ENCODE peak calls at places on chromosome 2, in six cellular contexts. Z is right cardiac atrium, T is kidney, N is gastrocnemius medialis, F is tibial nerve, L is body of pancreas. E is an unnamed sample. For H3K9me3, the result is how much of the 10 kb centered on the place peaks cover.

GRCh38 chr2:38534746-38535403 is 67.9 kb downstream of the HNRNPLL start:
- DNase-seq in L (no peak), N (no peak), T (no peak), Z (peak), F (no peak), E (no peak)

GRCh38 chr2:219252570-219252899 is 508 bp upstream of the TUBA4B start:
- DNase-seq in T (no peak), N (no peak), L (peak), F (no peak), Z (no peak), E (peak)

GRCh38 chr2:239689410-239689809 is 288.6 kb upstream of the HDAC4 start:
- DNase-seq in N (no peak), Z (no peak), F (no peak), L (no peak), T (no peak), E (no peak)

GRCh38 chr2:103387888-103388287 is 626.1 kb downstream of the TMEM182 start:
- DNase-seq in N (no peak), L (no peak), F (no peak), T (no peak), Z (no peak), E (no peak)

GRCh38 chr2:241125626-241126025 is 23.5 kb upstream of the MTERF4 start:
- DNase-seq in Z (no peak), T (peak), F (no peak), N (no peak), L (no peak), E (no peak)

GRCh38 chr2:169659314-169659713 is 34.9 kb downstream of the CFAP210 start:
- DNase-seq in F (no peak), T (no peak), N (no peak), L (no peak), Z (no peak), E (no peak)

GRCh38 chr2:181623159-181623558 is 33.7 kb downstream of the CERKL start:
- DNase-seq in T (no peak), L (no peak), F (no peak), Z (no peak), N (no peak), E (no peak)

GRCh38 chr2:48607307-48608014 is 10.2 kb upstream of the GTF2A1L start:
- DNase-seq in Z (no peak), T (no peak), F (no peak), N (no peak), L (no peak), E (no peak)

GRCh38 chr2:232537079-232537478 is 2.4 kb upstream of the CHRNG start:
- DNase-seq in L (peak), F (no peak), N (no peak), Z (peak), T (no peak), E (peak)

GRCh38 chr2:157785866-157786662 is 90.1 kb downstream of the ACVR1 start:
- DNase-seq in F (no peak), T (no peak), Z (no peak), N (no peak), L (no peak), E (peak)

GRCh38 chr2:127024769-127025356 is 82.1 kb downstream of the BIN1 start:
- DNase-seq in F (no peak), T (peak), Z (no peak), N (no peak), L (peak), E (peak)

GRCh38 chr2:881204-881918 is 69.3 kb upstream of the SNTG2 start:
- DNase-seq in N (no peak), L (no peak), F (no peak), Z (no peak), T (no peak), E (no peak)

GRCh38 chr2:64018715-64019082 is 529 bp downstream of the VPS54 start:
- DNase-seq in F (peak), T (peak), L (peak), N (peak), Z (no peak), E (peak)

GRCh38 chr2:144512421-144513272 is 7.3 kb downstream of the ZEB2 start:
- DNase-seq in Z (no peak), T (no peak), N (no peak), F (no peak), L (no peak), E (no peak)

GRCh38 chr2:225328192-225328591 is 71.3 kb upstream of the NYAP2 start:
- DNase-seq in Z (no peak), L (no peak), N (no peak), F (no peak), T (no peak), E (no peak)

GRCh38 chr2:237291138-237291792 is 122.7 kb downstream of the COL6A3 start:
- DNase-seq in F (peak), L (peak), Z (peak), N (peak), T (peak), E (no peak)

GRCh38 chr2:110104025-110104771 is 11.4 kb downstream of the MALL start:
- DNase-seq in N (no peak), F (no peak), T (no peak), Z (no peak), L (no peak), E (no peak)

GRCh38 chr2:628651-629050 is 48.6 kb downstream of the TMEM18 start:
- DNase-seq in T (no peak), Z (no peak), F (peak), L (no peak), N (no peak), E (no peak)

GRCh38 chr2:72843301-72843700 is 17.5 kb upstream of the EXOC6B start:
- DNase-seq in L (no peak), T (no peak), Z (no peak), F (no peak), N (no peak), E (no peak)

GRCh38 chr2:158043181-158043948 is 58.3 kb upstream of the UPP2 start:
- DNase-seq in F (no peak), T (no peak), N (no peak), Z (no peak), L (no peak), E (peak)

GRCh38 chr2:158211516-158211915 is 109.8 kb downstream of the UPP2 start:
- DNase-seq in F (no peak), T (no peak), Z (no peak), L (no peak), N (no peak), E (no peak)

GRCh38 chr2:240347373-240347940 is 88.0 kb upstream of the GPC1 start:
- DNase-seq in Z (no peak), F (no peak), L (no peak), T (no peak), N (no peak), E (no peak)

GRCh38 chr2:145012214-145012670 is 492.3 kb upstream of the ZEB2 start:
- DNase-seq in L (no peak), Z (peak), N (no peak), T (no peak), F (no peak), E (no peak)

GRCh38 chr2:69689466-69689865 is 45.9 kb upstream of the AAK1 start:
- DNase-seq in T (no peak), N (no peak), Z (no peak), L (no peak), F (no peak), E (no peak)

GRCh38 chr2:202098336-202098735 is 25.3 kb downstream of the KIAA2012 start:
- DNase-seq in Z (no peak), F (no peak), L (no peak), N (no peak), T (no peak), E (no peak)

GRCh38 chr2:225534697-225535096 is 135.2 kb downstream of the NYAP2 start:
- DNase-seq in Z (no peak), F (no peak), N (no peak), T (no peak), L (no peak), E (no peak)

GRCh38 chr2:63665806-63666205 is 77.0 kb downstream of the MDH1 start:
- DNase-seq in L (no peak), Z (no peak), F (no peak), T (no peak), N (no peak), E (no peak)

GRCh38 chr2:172403402-172403801 is 24.0 kb upstream of the ITGA6 start:
- DNase-seq in F (no peak), N (no peak), T (no peak), Z (no peak), L (no peak), E (no peak)

GRCh38 chr2:241386519-241386918 is 30.4 kb downstream of the FARP2 start:
- DNase-seq in N (no peak), F (no peak), L (no peak), T (no peak), Z (no peak), E (no peak)

GRCh38 chr2:71422786-71423185 is 30.6 kb upstream of the DYSF start:
- DNase-seq in L (no peak), F (no peak), N (no peak), T (no peak), Z (no peak), E (no peak)

GRCh38 chr2:151395509-151396374 is 14.0 kb upstream of the RIF1 start:
- DNase-seq in T (no peak), Z (no peak), L (no peak), N (no peak), F (no peak), E (no peak)

GRCh38 chr2:20595439-20596192 is 55.3 kb downstream of the HS1BP3 start:
- DNase-seq in T (peak), L (peak), N (peak), Z (peak), F (no peak), E (peak)

GRCh38 chr2:203718087-203718486 is 11.6 kb downstream of the CD28 start:
- DNase-seq in N (no peak), Z (no peak), T (no peak), L (no peak), F (no peak), E (no peak)

GRCh38 chr2:54348672-54349071 is 92.6 kb upstream of the TSPYL6 start:
- DNase-seq in L (no peak), N (no peak), T (no peak), Z (no peak), F (no peak), E (no peak)

GRCh38 chr2:222935688-222936298 is 75.0 kb downstream of the ACSL3 start:
- DNase-seq in N (no peak), T (no peak), F (no peak), L (no peak), Z (no peak), E (no peak)

GRCh38 chr2:158202151-158202778 is 100.6 kb downstream of the UPP2 start:
- DNase-seq in T (no peak), N (no peak), Z (no peak), L (no peak), F (no peak), E (no peak)

GRCh38 chr2:231218356-231218755 is 19.9 kb downstream of the ARMC9 start:
- DNase-seq in T (no peak), Z (no peak), L (no peak), N (no peak), F (no peak), E (no peak)

GRCh38 chr2:202491514-202491913 is 115.4 kb downstream of the BMPR2 start:
- DNase-seq in Z (no peak), F (no peak), T (no peak), L (no peak), N (no peak), E (no peak)

GRCh38 chr2:27241761-27242613 is 20.9 kb downstream of the SLC30A3 start:
- DNase-seq in F (no peak), L (no peak), N (no peak), T (no peak), Z (peak), E (no peak)

GRCh38 chr2:27240406-27240805 is 22.4 kb downstream of the SLC30A3 start:
- DNase-seq in Z (peak), T (no peak), F (no peak), L (no peak), N (no peak), E (no peak)

GRCh38 chr2:27245116-27245515 is 17.7 kb downstream of the SLC30A3 start:
- DNase-seq in T (no peak), L (no peak), N (no peak), F (no peak), Z (peak), E (no peak)

GRCh38 chr2:27243391-27244130 is 19.3 kb downstream of the SLC30A3 start:
- DNase-seq in Z (peak), N (no peak), T (no peak), L (no peak), F (no peak), E (no peak)

GRCh38 chr2:27242614-27242951 is 20.3 kb downstream of the SLC30A3 start:
- DNase-seq in T (no peak), F (no peak), Z (peak), L (no peak), N (no peak), E (no peak)
- H3K4me3 ChIP-seq in T (no peak), F (no peak), Z (no peak), L (no peak), N (no peak), E (no peak)

GRCh38 chr2:12828932-12829331 is 112.2 kb downstream of the TRIB2 start:
- DNase-seq in F (no peak), Z (no peak), N (no peak), T (no peak), L (no peak), E (no peak)
- H3K9me3 ChIP-seq in F (under half), Z (under half), N (under half), T (under half), L (under half), E (under half)

DNA sequence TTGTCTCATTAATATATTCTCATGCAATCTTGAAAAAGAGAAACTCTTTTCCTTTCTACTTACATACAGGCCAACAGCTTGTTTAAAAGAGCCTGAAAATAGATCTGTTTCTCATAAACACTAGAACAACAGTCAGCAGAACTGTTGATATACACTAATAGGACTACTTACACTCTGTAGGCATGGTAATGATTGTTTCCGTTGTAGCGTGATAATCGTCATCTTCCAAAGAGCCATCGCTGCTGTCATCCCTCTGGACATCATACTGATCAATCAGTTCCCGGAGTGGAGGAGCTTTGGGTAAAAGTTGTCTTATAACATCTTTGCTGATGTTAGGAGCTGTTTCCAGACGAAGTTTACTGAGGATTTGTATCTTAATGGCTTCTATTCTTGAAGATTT is 476 bp downstream of the MSTN start:
- DNase-seq in Z (no peak), T (no peak), F (no peak), N (no peak), L (no peak), E (no peak)
- H3K4me3 ChIP-seq in Z (no peak), T (no peak), F (peak), N (peak), L (no peak), E (no peak)

GRCh38 chr2:5285891-5286290 is 406.3 kb upstream of the SOX11 start:
- DNase-seq in Z (no peak), L (no peak), N (no peak), F (no peak), T (no peak), E (peak)
- H3K9me3 ChIP-seq in Z (under half), L (under half), N (under half), F (under half), T (under half), E (under half)

GRCh38 chr2:168490015-168490874 is 34.2 kb downstream of the CERS6 start:
- DNase-seq in F (no peak), T (no peak), N (peak), Z (no peak), L (no peak), E (no peak)
- H3K4me3 ChIP-seq in F (no peak), T (no peak), N (no peak), Z (no peak), L (no peak), E (no peak)